ENCODE peak calls at places on chromosomes 1 and 21, in five cellular contexts. N, U, A, C and F are unnamed samples.

GRCh38 chr1:66271216-66271903 is 262.6 kb upstream of the SGIP1 start:
- DNase-seq in N (no peak), U (peak), A (peak), C (peak), F (peak)

GRCh38 chr1:50603274-50604271 is 180.3 kb upstream of the DMRTA2 start:
- DNase-seq in N (no peak), U (no peak), A (peak), C (no peak), F (peak)

GRCh38 chr1:171126504-171126903 is 35.8 kb downstream of the FMO3 start:
- DNase-seq in N (no peak), U (peak), A (no peak), C (no peak), F (peak)

GRCh38 chr1:167533851-167534300 is 15.5 kb upstream of the CD247 start:
- DNase-seq in N (no peak), U (peak), A (peak), C (peak), F (no peak)

GRCh38 chr1:42747125-42747524 is 7.1 kb upstream of the CLDN19 start:
- DNase-seq in N (no peak), U (peak), A (no peak), C (peak), F (no peak)

GRCh38 chr1:21492171-21492625 is 17.0 kb upstream of the ALPL start:
- DNase-seq in N (no peak), U (no peak), A (no peak), C (no peak), F (no peak)

GRCh38 chr1:109307363-109308021 is 681 bp upstream of the MYBPHL start:
- DNase-seq in N (no peak), U (peak), A (no peak), C (peak), F (no peak)

GRCh38 chr1:15758953-15759661 is 512 bp downstream of the FBLIM1 start:
- DNase-seq in N (no peak), U (no peak), A (no peak), C (peak), F (no peak)

GRCh38 chr1:186948542-186948941 is 119.8 kb downstream of the PLA2G4A start:
- DNase-seq in N (no peak), U (peak), A (no peak), C (no peak), F (no peak)

GRCh38 chr1:119673171-119673940 is 25.3 kb upstream of the ZNF697 start:
- DNase-seq in N (no peak), U (no peak), A (no peak), C (no peak), F (no peak)

GRCh38 chr1:181187596-181188126 is 99.2 kb downstream of the IER5 start:
- DNase-seq in N (no peak), U (no peak), A (no peak), C (no peak), F (peak)

GRCh38 chr21:34553199-34553952 is 41.4 kb upstream of the KCNE1 start:
- DNase-seq in N (no peak), U (no peak), A (peak), C (peak), F (no peak)

GRCh38 chr1:214427871-214428277 is 123.5 kb downstream of the PTPN14 start:
- DNase-seq in N (peak), U (no peak), A (peak), C (no peak), F (no peak)

GRCh38 chr1:232978091-232978634 is 27.8 kb downstream of the NTPCR start:
- DNase-seq in N (no peak), U (no peak), A (no peak), C (no peak), F (no peak)

GRCh38 chr1:87989346-87989745 is 660.7 kb downstream of the LMO4 start:
- DNase-seq in N (no peak), U (no peak), A (no peak), C (no peak), F (no peak)

GRCh38 chr1:78586572-78586971 is 33.7 kb upstream of the IFI44L start:
- DNase-seq in N (no peak), U (no peak), A (no peak), C (no peak), F (no peak)

GRCh38 chr1:201229095-201229494 is 38.5 kb downstream of the IGFN1 start:
- DNase-seq in N (no peak), U (no peak), A (no peak), C (no peak), F (no peak)

GRCh38 chr1:219973221-219973620 is 44.9 kb upstream of the SLC30A10 start:
- DNase-seq in N (no peak), U (no peak), A (no peak), C (no peak), F (no peak)

GRCh38 chr1:156160000-156160743 is 6.8 kb downstream of the SEMA4A start:
- DNase-seq in N (no peak), U (peak), A (no peak), C (no peak), F (no peak)

GRCh38 chr21:34576043-34576466 is 38.9 kb downstream of the RCAN1 start:
- DNase-seq in N (no peak), U (peak), A (no peak), C (no peak), F (no peak)

GRCh38 chr1:155200920-155201319 is 6.8 kb downstream of the THBS3 start:
- DNase-seq in N (no peak), U (no peak), A (no peak), C (no peak), F (no peak)

GRCh38 chr21:16194851-16195251 is 465.1 kb downstream of the USP25 start:
- DNase-seq in N (no peak), U (no peak), A (no peak), C (peak), F (no peak)

GRCh38 chr21:37257967-37258877 is 8.9 kb downstream of the VPS26C start:
- DNase-seq in N (peak), U (peak), A (no peak), C (peak), F (peak)

GRCh38 chr1:94805912-94806311 is 14.2 kb upstream of the SLC44A3 start:
- DNase-seq in N (peak), U (peak), A (peak), C (peak), F (no peak)

GRCh38 chr1:214551436-214552173 is at the start of gene PTPN14:
- DNase-seq in N (no peak), U (peak), A (no peak), C (peak), F (peak)

GRCh38 chr1:63746129-63746864 is 27.5 kb upstream of the ROR1 start:
- DNase-seq in N (no peak), U (no peak), A (no peak), C (peak), F (no peak)

GRCh38 chr1:9426291-9426711 is 113.0 kb upstream of the SLC25A33 start:
- DNase-seq in N (peak), U (no peak), A (no peak), C (no peak), F (no peak)

GRCh38 chr1:12770620-12771019 is 2.9 kb upstream of the PRAMEF12 start:
- DNase-seq in N (no peak), U (no peak), A (no peak), C (no peak), F (no peak)

GRCh38 chr1:155969377-155969791 is 9.0 kb downstream of the ARHGEF2 start:
- DNase-seq in N (no peak), U (no peak), A (no peak), C (no peak), F (no peak)

GRCh38 chr21:46150073-46150472 is 5.3 kb downstream of the FTCD start:
- DNase-seq in N (peak), U (no peak), A (no peak), C (no peak), F (no peak)

GRCh38 chr1:89843279-89844121 is 22.7 kb downstream of the LRRC8D start:
- DNase-seq in N (peak), U (peak), A (no peak), C (peak), F (peak)

GRCh38 chr1:4830756-4831155 is 176.3 kb downstream of the AJAP1 start:
- DNase-seq in N (no peak), U (no peak), A (no peak), C (no peak), F (peak)

GRCh38 chr1:97209381-97209780 is 487.8 kb downstream of the PTBP2 start:
- DNase-seq in N (no peak), U (no peak), A (no peak), C (no peak), F (no peak)

GRCh38 chr21:41406340-41406739 is 19.7 kb upstream of the MX1 start:
- DNase-seq in N (no peak), U (no peak), A (no peak), C (no peak), F (peak)

GRCh38 chr1:31781138-31782065 is 17.3 kb upstream of the ADGRB2 start:
- DNase-seq in N (no peak), U (no peak), A (no peak), C (no peak), F (no peak)

GRCh38 chr1:159945483-159946241 is at the start of gene IGSF9:
- DNase-seq in N (no peak), U (peak), A (no peak), C (peak), F (peak)

GRCh38 chr1:17789926-17790325 is 34.8 kb downstream of the ACTL8 start:
- DNase-seq in N (no peak), U (no peak), A (no peak), C (no peak), F (no peak)

GRCh38 chr1:89987170-89987819 is 7.6 kb upstream of the ZNF326 start:
- DNase-seq in N (no peak), U (peak), A (peak), C (peak), F (peak)

GRCh38 chr1:6321205-6321604 is 60.3 kb upstream of the GPR153 start:
- DNase-seq in N (no peak), U (no peak), A (no peak), C (no peak), F (peak)

GRCh38 chr1:6317101-6317760 is 56.3 kb upstream of the GPR153 start:
- DNase-seq in N (no peak), U (no peak), A (no peak), C (no peak), F (no peak)

GRCh38 chr1:6316240-6317100 is 55.6 kb upstream of the GPR153 start:
- DNase-seq in N (no peak), U (no peak), A (no peak), C (no peak), F (no peak)

GRCh38 chr1:6325482-6325881 is 64.6 kb upstream of the GPR153 start:
- DNase-seq in N (no peak), U (no peak), A (no peak), C (no peak), F (peak)

GRCh38 chr1:6322161-6322560 is 61.3 kb upstream of the GPR153 start:
- DNase-seq in N (no peak), U (no peak), A (no peak), C (no peak), F (no peak)
- TF ChIP-seq CTCF in N (no peak), U (no peak), A (no peak), C (no peak), F (no peak)

DNA sequence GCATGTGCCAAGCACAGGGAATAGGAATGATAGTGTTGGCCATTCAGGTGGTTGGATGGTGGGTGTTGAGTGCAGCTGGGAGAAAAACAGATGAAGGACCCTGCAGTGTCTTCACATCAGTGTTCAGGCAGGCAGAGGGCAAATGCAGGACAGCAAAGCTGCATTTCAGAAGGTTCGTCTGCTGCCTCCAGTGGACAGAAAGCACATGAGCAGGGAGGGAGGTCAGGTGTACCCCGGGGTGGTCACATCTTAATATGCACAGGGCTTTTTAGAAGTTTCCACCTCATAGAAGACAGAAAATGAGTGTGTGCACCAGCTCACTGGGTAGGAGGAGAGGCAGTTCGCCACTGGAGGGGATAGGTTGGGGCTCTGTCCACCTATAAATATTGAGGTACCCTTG is 184.9 kb downstream of the SLC35F3 start:
- DNase-seq in N (no peak), U (no peak), A (no peak), C (peak), F (no peak)
- TF ChIP-seq CTCF in N (no peak), U (no peak), A (peak), C (peak), F (no peak)

DNA sequence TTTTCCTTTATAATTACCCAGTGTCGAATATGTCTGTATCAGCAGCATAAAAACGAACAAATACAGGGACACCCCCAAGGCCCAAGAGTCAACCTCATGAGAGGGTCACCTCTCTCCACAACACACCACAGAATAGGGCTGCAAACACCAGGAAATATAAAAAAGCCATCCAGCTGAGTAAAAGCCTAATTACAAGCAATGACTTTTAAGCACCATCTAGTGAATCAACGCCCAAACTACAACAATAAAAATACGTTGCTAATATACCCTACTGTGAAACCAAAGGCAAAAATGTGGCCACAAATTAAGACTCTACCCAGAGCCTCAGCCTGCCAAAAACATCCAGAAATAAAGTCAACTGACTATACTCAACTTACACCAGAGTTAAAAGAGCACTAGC is 817.9 kb upstream of the NEGR1 start:
- DNase-seq in N (no peak), U (no peak), A (no peak), C (no peak), F (no peak)
- TF ChIP-seq CTCF in N (no peak), U (no peak), A (peak), C (no peak), F (no peak)

GRCh38 chr1:228081144-228081543 is 1.4 kb upstream of the ARF1 start:
- DNase-seq in N (no peak), U (no peak), A (no peak), C (no peak), F (no peak)

GRCh38 chr1:228081578-228082259 is 789 bp upstream of the ARF1 start:
- DNase-seq in N (no peak), U (no peak), A (no peak), C (peak), F (no peak)

GRCh38 chr1:228079013-228079412 is 3.5 kb upstream of the ARF1 start:
- DNase-seq in N (peak), U (no peak), A (no peak), C (no peak), F (no peak)

GRCh38 chr1:228077565-228078330 is 4.8 kb upstream of the ARF1 start:
- DNase-seq in N (peak), U (no peak), A (no peak), C (no peak), F (no peak)

GRCh38 chr1:228079601-228080263 is 2.8 kb upstream of the ARF1 start:
- DNase-seq in N (peak), U (no peak), A (no peak), C (no peak), F (no peak)
- TF ChIP-seq CTCF in N (no peak), U (no peak), A (no peak), C (no peak), F (no peak)

GRCh38 chr1:154104433-154105082 is 50.3 kb downstream of the NUP210L start:
- DNase-seq in N (no peak), U (no peak), A (no peak), C (peak), F (no peak)
- TF ChIP-seq CTCF in N (no peak), U (no peak), A (no peak), C (peak), F (no peak)

GRCh38 chr1:73639494-73639893 is 558.5 kb downstream of the LRRIQ3 start:
- DNase-seq in N (no peak), U (no peak), A (no peak), C (no peak), F (no peak)

GRCh38 chr1:73637275-73637674 is 560.7 kb downstream of the LRRIQ3 start:
- DNase-seq in N (no peak), U (no peak), A (no peak), C (no peak), F (no peak)

DNA sequence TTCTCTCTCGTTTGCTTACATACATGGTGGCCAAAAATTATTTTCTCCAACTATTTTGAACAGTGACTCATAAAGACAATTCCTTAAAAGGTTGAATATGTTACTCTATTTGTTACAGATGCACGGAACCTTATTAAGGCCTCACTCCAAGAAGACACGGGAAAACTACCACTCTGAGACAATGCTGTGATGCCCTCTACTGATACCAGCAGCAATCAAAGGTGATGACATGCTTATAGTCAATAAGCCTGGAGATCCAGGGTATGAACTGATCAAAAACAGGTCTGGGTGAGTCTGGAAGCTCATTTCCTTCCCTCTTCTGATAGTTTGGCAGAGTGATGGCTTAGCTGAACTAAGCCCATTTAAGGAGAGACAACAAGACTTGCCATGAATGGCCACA is 563.0 kb downstream of the LRRIQ3 start:
- DNase-seq in N (no peak), U (no peak), A (no peak), C (no peak), F (no peak)
- TF ChIP-seq CTCF in N (no peak), U (no peak), A (peak), C (peak), F (no peak)

DNA sequence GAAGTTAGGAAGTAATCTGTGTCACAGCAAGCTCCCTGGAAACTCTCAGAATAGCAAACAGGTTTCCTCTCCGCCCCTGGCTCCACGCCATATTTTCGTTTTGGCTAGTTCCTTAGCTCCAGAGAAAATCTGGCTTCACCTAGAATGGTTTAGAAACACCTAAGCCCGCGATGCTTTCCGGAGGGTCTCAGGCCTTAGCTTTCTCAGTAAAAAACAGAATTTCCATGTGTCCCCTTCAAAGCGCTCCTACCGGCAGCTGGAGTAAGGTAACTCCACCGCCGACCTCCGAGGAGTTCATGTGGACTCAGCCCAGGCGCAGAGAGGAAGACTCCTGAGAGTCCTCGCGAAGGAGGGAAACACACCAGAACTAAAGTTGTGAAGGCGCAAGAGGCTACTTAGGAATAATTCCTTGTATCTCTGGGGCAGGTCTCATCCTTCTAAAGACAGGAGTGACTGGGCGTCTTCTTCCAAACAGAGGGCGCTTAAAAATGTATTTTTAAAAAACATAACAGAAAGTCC is 406 bp downstream of the KIAA0040 start:
- DNase-seq in N (no peak), U (peak), A (no peak), C (peak), F (peak)
- TF ChIP-seq CTCF in N (no peak), U (no peak), A (no peak), C (no peak), F (no peak)